ENCODE peak calls at places on chromosomes 2 and 18, in five cellular contexts. J is NCI-H2029; C is activated CD8-positive, alpha-beta memory T cell treated with anti-CD3 and anti-CD28 coated beads, Interleukin-2, amount 50 U/mL, for 48 hours; R is HT-29; P is stimulated activated CD4-positive, alpha-beta T cell treated with anti-CD3 and anti-CD28 coated beads, Interleukin-1b, Interleukin-23, amount 100 ng/mL, for 1 hour. I is an unnamed sample.

GRCh38 chr2:167048829-167049228 is 160.5 kb downstream of the XIRP2 start:
- DNase-seq in J (no peak), C (no peak), R (no peak), P (no peak), I (no peak)

GRCh38 chr2:170524828-170525565 is 190.1 kb upstream of the SP5 start:
- DNase-seq in J (no peak), C (no peak), R (peak; percentile 9), P (no peak), I (no peak)

GRCh38 chr18:7904529-7904928 is 337.4 kb downstream of the PTPRM start:
- DNase-seq in J (no peak), C (no peak), R (no peak), P (no peak), I (no peak)

GRCh38 chr18:74596959-74597661 is 560 bp upstream of the ZNF407 start:
- DNase-seq in J (no peak), C (peak; percentile 85), R (peak; percentile 57), P (peak; percentile 11), I (peak; percentile 91)

GRCh38 chr2:212692466-212692865 is 153.9 kb upstream of the ERBB4 start:
- DNase-seq in J (no peak), C (no peak), R (no peak), P (no peak), I (no peak)

GRCh38 chr2:68447118-68447517 is 20.0 kb downstream of the FBXO48 start:
- DNase-seq in J (no peak), C (no peak), R (no peak), P (no peak), I (no peak)

GRCh38 chr2:23452853-23453420 is 68.0 kb downstream of the KLHL29 start:
- DNase-seq in J (no peak), C (no peak), R (no peak), P (no peak), I (no peak)

GRCh38 chr18:57438669-57439616 is 3.8 kb downstream of the ONECUT2 start:
- DNase-seq in J (no peak), C (no peak), R (peak; percentile 51), P (no peak), I (no peak)

GRCh38 chr2:219567791-219568361 is 3.5 kb downstream of the OBSL1 start:
- DNase-seq in J (no peak), C (no peak), R (no peak), P (no peak), I (no peak)

GRCh38 chr2:121019073-121019472 is 265.9 kb downstream of the TFCP2L1 start:
- DNase-seq in J (no peak), C (no peak), R (no peak), P (no peak), I (no peak)

GRCh38 chr2:127373362-127374083 is 14.3 kb downstream of the MAP3K2 start:
- DNase-seq in J (no peak), C (no peak), R (no peak), P (no peak), I (no peak)

GRCh38 chr2:85413592-85414421 is 3.6 kb upstream of the CAPG start:
- DNase-seq in J (no peak), C (peak; percentile 80), R (peak; percentile 58), P (no peak), I (no peak)

GRCh38 chr2:27351802-27352598 is 4.6 kb downstream of the GTF3C2 start:
- DNase-seq in J (no peak), C (no peak), R (no peak), P (no peak), I (no peak)

GRCh38 chr2:181658444-181658843 is 1.5 kb upstream of the CERKL start:
- DNase-seq in J (no peak), C (no peak), R (no peak), P (no peak), I (no peak)

GRCh38 chr2:108377815-108378630 is at the start of gene SULT1C4:
- DNase-seq in J (no peak), C (no peak), R (no peak), P (no peak), I (peak; percentile 21)

I was measured in hypothalamus.